ENCODE peak calls at places on chromosome X, in eight cellular contexts. U is tibial artery, B is lower lobe of right lung, N is choroid plexus epithelial cell, A is AG10803, C is endothelial cell, F is left lung, R is H9. G is an unnamed sample.

GRCh38 chrX:134548257-134548732 is 88.3 kb downstream of the HPRT1 start:
- DNase-seq in F (no peak), U (no peak), B (no peak), R (no peak), A (no peak), C (no peak), N (no peak), G (no peak)

GRCh38 chrX:125998432-125998831 is 167.7 kb downstream of the DCAF12L2 start:
- DNase-seq in B (no peak), F (no peak), N (peak; percentile 0), A (no peak), C (peak; percentile 4), U (no peak), R (no peak), G (peak; percentile 49)

GRCh38 chrX:122219226-122219625 is 964.9 kb upstream of the GRIA3 start:
- DNase-seq in R (no peak), A (peak; percentile 3), U (no peak), F (no peak), C (no peak), N (peak; percentile 0), B (no peak), G (peak; percentile 53)

GRCh38 chrX:128518508-128518907 is 466.3 kb upstream of the ACTRT1 start:
- DNase-seq in F (no peak), N (peak; percentile 1), C (peak; percentile 3), B (no peak), U (no peak), R (no peak), A (no peak), G (peak; percentile 42)

GRCh38 chrX:73851014-73852009 is 288.3 kb downstream of the CHIC1 start:
- DNase-seq in F (peak; percentile 90), N (no peak), A (no peak), R (no peak), C (no peak), U (no peak), B (no peak), G (peak; percentile 95)

GRCh38 chrX:8201896-8202331 is 30.8 kb upstream of the VCX2 start:
- DNase-seq in R (no peak), B (no peak), C (no peak), F (peak; percentile 47), N (peak; percentile 1), A (no peak), U (no peak), G (no peak)

GRCh38 chrX:83630662-83631061 is 122.6 kb downstream of the POU3F4 start:
- DNase-seq in F (no peak), N (no peak), R (no peak), C (no peak), U (no peak), B (no peak), A (no peak), G (no peak)

GRCh38 chrX:107673933-107674479 is 45.7 kb downstream of the PRPS1 start:
- DNase-seq in B (peak; percentile 93), A (peak; percentile 29), R (peak; percentile 60), N (peak; percentile 97), U (peak; percentile 94), F (peak; percentile 88), C (no peak), G (peak; percentile 89)

GRCh38 chrX:20521245-20521644 is 254.5 kb upstream of the RPS6KA3 start:
- DNase-seq in B (no peak), C (no peak), A (peak; percentile 63), U (no peak), R (no peak), N (peak; percentile 81), F (no peak), G (peak; percentile 79)

GRCh38 chrX:40513012-40513411 is 67.8 kb upstream of the ATP6AP2 start:
- DNase-seq in B (peak; percentile 50), R (no peak), C (no peak), U (no peak), N (no peak), F (no peak), A (no peak), G (no peak)

GRCh38 chrX:64394059-64394873 is 986 bp downstream of the MTMR8 start:
- DNase-seq in U (no peak), N (no peak), B (no peak), C (no peak), F (no peak), A (no peak), R (peak; percentile 26), G (no peak)

GRCh38 chrX:68443155-68443868 is 10.0 kb upstream of the OPHN1 start:
- DNase-seq in F (no peak), B (peak; percentile 45), C (no peak), R (no peak), A (peak; percentile 67), N (peak; percentile 70), U (no peak), G (no peak)

GRCh38 chrX:130097507-130098201 is 12.6 kb downstream of the ELF4 start:
- DNase-seq in B (peak; percentile 69), U (no peak), C (peak; percentile 27), R (no peak), F (no peak), N (no peak), A (no peak), G (no peak)

GRCh38 chrX:118655561-118656246 is 71.7 kb upstream of the IL13RA1 start:
- DNase-seq in N (peak; percentile 45), R (no peak), A (peak; percentile 57), C (no peak), F (no peak), U (no peak), B (no peak), G (peak; percentile 72)

GRCh38 chrX:151384807-151385206 is 12.2 kb upstream of the VMA21 start:
- DNase-seq in C (no peak), R (no peak), B (peak; percentile 46), U (no peak), F (no peak), A (no peak), N (no peak), G (no peak)

GRCh38 chrX:51614353-51614752 is 4.4 kb downstream of the CENPVL3 start:
- DNase-seq in U (no peak), C (no peak), F (no peak), B (no peak), N (peak; percentile 57), A (peak; percentile 59), R (peak; percentile 26), G (peak; percentile 49)

GRCh38 chrX:19122641-19123009 is 357 bp upstream of the ADGRG2 start:
- DNase-seq in N (no peak), B (no peak), U (no peak), F (no peak), R (no peak), A (no peak), C (no peak), G (no peak)

GRCh38 chrX:47175588-47175980 is 18.0 kb upstream of the UBA1 start:
- DNase-seq in U (no peak), R (no peak), C (no peak), F (peak; percentile 9), B (no peak), A (no peak), N (no peak), G (no peak)

GRCh38 chrX:79413009-79413408 is 45.9 kb upstream of the ITM2A start:
- DNase-seq in R (no peak), U (no peak), N (peak; percentile 26), B (no peak), F (no peak), A (peak; percentile 3), C (no peak), G (peak; percentile 31)
- TF ChIP-seq CTCF in R (peak; percentile 64), U (no peak), N (no peak), B (peak; percentile 40), F (no peak), A (peak; percentile 27), C (peak; percentile 42), G (peak; percentile 36)

GRCh38 chrX:77755561-77755960 is 30.5 kb downstream of the ATRX start:
- DNase-seq in F (no peak), R (no peak), N (no peak), A (no peak), B (no peak), C (no peak), U (no peak), G (no peak)
- TF ChIP-seq CTCF in F (no peak), R (no peak), N (no peak), A (no peak), B (no peak), C (no peak), U (no peak), G (no peak)

DNA sequence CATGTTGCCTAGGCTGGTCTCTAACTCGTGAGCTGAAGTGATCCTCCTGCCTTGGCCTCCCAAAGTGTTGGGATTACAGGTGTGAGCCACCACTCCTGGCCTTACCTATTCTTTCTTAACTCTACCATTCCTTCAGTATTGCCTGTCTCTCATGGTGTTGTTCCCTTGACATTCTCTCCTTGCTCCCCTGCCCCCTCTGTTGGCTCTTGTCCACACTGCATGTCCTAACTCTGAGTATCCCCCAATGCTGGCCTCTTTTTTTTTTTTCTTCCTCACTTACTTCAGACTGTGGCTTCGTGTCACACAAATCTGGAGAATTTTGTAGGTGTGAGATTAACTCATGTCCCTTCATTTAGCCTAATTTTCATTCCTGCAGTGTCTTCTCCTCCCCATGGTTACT is 22.9 kb upstream of the FRMPD4 start:
- DNase-seq in C (peak; percentile 43), N (no peak), U (no peak), R (peak; percentile 56), B (no peak), F (no peak), A (no peak), G (peak; percentile 35)
- TF ChIP-seq CTCF in C (peak; percentile 19), N (peak; percentile 19), U (no peak), R (peak; percentile 59), B (no peak), F (no peak), A (no peak), G (peak; percentile 7)

DNA sequence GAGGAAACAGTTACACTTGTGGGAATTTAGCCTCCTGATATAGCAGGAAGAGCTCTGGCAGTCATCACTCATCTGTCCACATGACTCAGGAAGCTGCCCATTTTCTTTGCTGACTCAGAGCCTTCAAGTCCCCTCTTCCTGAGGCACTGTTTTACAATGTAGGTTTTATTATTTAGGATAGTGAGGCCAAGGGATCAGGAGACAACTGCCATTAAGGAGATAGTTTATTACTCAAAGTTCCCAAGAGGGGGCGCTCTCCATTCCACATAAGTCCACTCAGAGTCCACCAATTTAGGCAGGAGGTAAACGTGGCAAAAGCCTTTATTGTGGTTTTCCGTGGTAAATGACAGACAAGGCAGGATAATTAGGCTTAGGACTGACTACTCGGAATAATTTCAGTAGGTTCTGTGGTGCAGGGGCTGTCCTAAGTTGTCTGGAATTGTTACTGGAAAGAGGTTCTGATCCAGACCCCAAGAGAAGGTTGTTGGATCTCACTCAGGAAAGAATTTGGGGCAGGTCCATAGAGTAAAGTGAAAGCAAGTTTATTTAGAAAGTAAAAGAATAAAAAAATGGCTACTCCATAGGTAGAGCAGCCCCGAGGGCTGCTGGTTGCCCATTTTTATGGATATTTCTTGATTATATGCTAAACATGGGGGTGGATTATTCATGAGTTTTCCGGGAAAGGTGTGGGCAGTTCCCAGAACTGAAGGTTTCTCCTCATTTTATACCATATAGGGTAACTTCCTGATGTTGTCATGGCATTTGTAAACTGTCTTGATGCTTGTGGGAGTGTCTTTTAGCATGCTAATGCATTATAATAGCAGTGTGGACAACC is 96.0 kb upstream of the RAB40AL start:
- DNase-seq in U (no peak), R (no peak), F (no peak), C (no peak), N (peak; percentile 31), B (no peak), A (peak; percentile 5), G (peak; percentile 13)
- TF ChIP-seq CTCF in U (no peak), R (peak; percentile 58), F (no peak), C (peak; percentile 33), N (peak; percentile 23), B (no peak), A (peak; percentile 4), G (no peak)